ENCODE peak calls at places on chromosomes 3 and 15, in ten cellular contexts. L is SJSA1; G is NAMALWA; O is substantia nigra; M is RPMI8226; S is HTR-8/SVneo; I is activated CD8-positive, alpha-beta memory T cell treated with anti-CD3 and anti-CD28 coated beads for 48 hours; U is activated CD4-positive, alpha-beta T cell treated with anti-CD3 and anti-CD28 coated beads, Interleukin-2, amount 50 U/mL, for 48 hours; H is Peyer's patch; A is hepatic stellate cell. Q is an unnamed sample.

GRCh38 chr3:71430941-71431552 is 152.5 kb downstream of the FOXP1 start:
- DNase-seq in I (no peak), M (no peak), U (no peak), A (no peak), S (no peak), G (no peak), L (no peak), O (no peak), H (no peak), Q (no peak)

GRCh38 chr3:139468407-139468806 is 7.9 kb downstream of the RBP2 start:
- DNase-seq in S (no peak), I (no peak), G (no peak), L (no peak), U (no peak), M (no peak), H (no peak), O (no peak), A (no peak), Q (no peak)

GRCh38 chr3:70000563-70001081 is 1.1 kb downstream of the SAMMSON start:
- DNase-seq in A (no peak), U (no peak), S (no peak), G (no peak), I (no peak), O (peak), M (no peak), H (no peak), L (peak), Q (no peak)

GRCh38 chr15:76345880-76346665 is 9.5 kb downstream of the ISL2 start:
- DNase-seq in A (no peak), G (no peak), U (peak), O (no peak), S (no peak), I (no peak), M (no peak), H (no peak), L (no peak), Q (peak)

GRCh38 chr3:161266731-161267150 is 45.6 kb downstream of the NMD3 start:
- DNase-seq in G (no peak), H (no peak), M (no peak), I (no peak), L (peak), U (no peak), A (peak), S (peak), O (no peak), Q (peak)

GRCh38 chr15:52464478-52464877 is 64.2 kb downstream of the MYO5A start:
- DNase-seq in L (no peak), O (no peak), G (no peak), S (no peak), U (no peak), M (peak), I (no peak), H (no peak), A (no peak), Q (no peak)

GRCh38 chr3:197749315-197749600 is 425 bp upstream of the FYTTD1 start:
- DNase-seq in G (peak), I (peak), M (peak), S (peak), U (peak), H (peak), O (no peak), A (peak), L (no peak), Q (no peak)

GRCh38 chr3:123278446-123278845 is 76.7 kb downstream of the SEC22A start:
- DNase-seq in L (no peak), I (no peak), O (no peak), S (no peak), G (no peak), U (no peak), A (no peak), H (no peak), M (no peak), Q (no peak)

GRCh38 chr3:172051957-172052354 is 12.6 kb downstream of the FNDC3B start:
- DNase-seq in A (no peak), S (no peak), O (no peak), M (no peak), L (no peak), I (no peak), G (no peak), U (no peak), H (no peak), Q (no peak)

GRCh38 chr3:23809294-23809693 is 3.5 kb downstream of the UBE2E1 start:
- DNase-seq in O (no peak), L (no peak), M (no peak), G (peak), H (no peak), S (no peak), I (no peak), U (no peak), A (no peak), Q (no peak)

GRCh38 chr3:171193693-171194092 is 167.2 kb upstream of the SLC2A2 start:
- DNase-seq in S (no peak), M (no peak), O (no peak), H (no peak), L (no peak), G (no peak), U (no peak), I (no peak), A (no peak), Q (no peak)

GRCh38 chr3:100538339-100538706 is 45.9 kb downstream of the TMEM45A start:
- DNase-seq in H (no peak), A (no peak), O (no peak), S (no peak), U (no peak), L (no peak), I (no peak), G (no peak), M (no peak), Q (no peak)

GRCh38 chr15:57146394-57147140 is 228.1 kb downstream of the TCF12 start:
- DNase-seq in H (no peak), M (peak), A (peak), I (no peak), G (peak), L (peak), U (no peak), S (no peak), O (no peak), Q (peak)

GRCh38 chr3:179771797-179772196 is 119.0 kb downstream of the USP13 start:
- DNase-seq in S (no peak), H (no peak), A (no peak), I (no peak), G (no peak), O (no peak), U (no peak), L (no peak), M (no peak), Q (no peak)

GRCh38 chr3:185270262-185270955 is 16.6 kb upstream of the EHHADH start:
- DNase-seq in S (peak), I (no peak), G (peak), M (peak), O (no peak), H (no peak), A (peak), U (no peak), L (no peak), Q (peak)

GRCh38 chr15:40358492-40359353 is 704 bp downstream of the DISP2 start:
- DNase-seq in H (no peak), S (no peak), U (peak), M (peak), L (no peak), A (no peak), I (no peak), O (no peak), G (peak), Q (no peak)

GRCh38 chr3:194194051-194194756 is 58.3 kb downstream of the HES1 start:
- DNase-seq in G (no peak), I (no peak), O (no peak), A (no peak), L (no peak), H (peak), S (no peak), U (no peak), M (no peak), Q (no peak)

GRCh38 chr15:25783607-25784131 is 79.5 kb downstream of the ATP10A start:
- DNase-seq in G (peak), M (no peak), I (no peak), O (no peak), A (peak), S (no peak), U (peak), H (no peak), L (peak), Q (no peak)

GRCh38 chr3:104941785-104942184 is 424.9 kb upstream of the ALCAM start:
- DNase-seq in A (no peak), L (no peak), S (no peak), I (no peak), G (no peak), H (no peak), U (no peak), M (no peak), O (no peak), Q (no peak)

GRCh38 chr3:61650276-61650675 is 88.9 kb downstream of the PTPRG start:
- DNase-seq in O (no peak), S (no peak), I (no peak), U (no peak), H (no peak), G (no peak), A (no peak), L (no peak), M (no peak), Q (no peak)

GRCh38 chr3:47867451-47868017 is 64.6 kb downstream of the DHX30 start:
- DNase-seq in A (no peak), H (no peak), L (no peak), U (no peak), I (no peak), M (no peak), S (no peak), O (no peak), G (no peak), Q (no peak)

GRCh38 chr15:84911879-84912660 is 27.6 kb downstream of the SLC28A1 start:
- DNase-seq in M (peak), A (peak), G (no peak), S (peak), O (peak), H (peak), U (no peak), I (no peak), L (peak), Q (peak)

Q was measured in HepG2.